ENCODE peak calls at places on chromosomes 11 and 22, in eight cellular contexts. H is substantia nigra; F is stimulated activated CD4-positive, alpha-beta T cell treated with anti-CD3 and anti-CD28 coated beads, Interleukin-12 subunit alpha, Interleukin-12 subunit beta, amount 100 ng/mL, for 24 hours; U is T-cell; Y is mammary epithelial cell; E is activated CD4-positive, CD25-positive, alpha-beta regulatory T cell; S is iPS DF 19.7; C is NCI-H2171. L is an unnamed sample.
A peak's percentile ranks its signal among the peaks of the same experiment; 100 is the strongest.

GRCh38 chr11:2137202-2138071 is 1.8 kb downstream of the IGF2 start:
- DNase-seq in H (no peak), F (no peak), U (no peak), Y (peak; percentile 20), E (no peak), S (no peak), C (no peak), L (no peak)

GRCh38 chr22:50209893-50210292 is 9.1 kb downstream of the SELENOO start:
- DNase-seq in H (no peak), F (no peak), U (peak; percentile 40), Y (peak; percentile 37), E (peak; percentile 43), S (no peak), C (peak; percentile 46), L (no peak)

GRCh38 chr11:65446446-65447277 is 24.1 kb downstream of the NEAT1 start:
- DNase-seq in H (no peak), F (no peak), U (no peak), Y (peak; percentile 50), E (no peak), S (no peak), C (no peak), L (no peak)

GRCh38 chr22:45709004-45709739 is 37.5 kb downstream of the ATXN10 start:
- DNase-seq in H (no peak), F (no peak), U (no peak), Y (peak; percentile 74), E (no peak), S (no peak), C (no peak), L (no peak)

GRCh38 chr11:73508243-73509176 is 89.4 kb downstream of the FAM168A start:
- DNase-seq in H (no peak), F (no peak), U (no peak), Y (no peak), E (no peak), S (no peak), C (no peak), L (no peak)

GRCh38 chr11:32079511-32079910 is 11.4 kb upstream of the RCN1 start:
- DNase-seq in H (no peak), F (no peak), U (no peak), Y (no peak), E (no peak), S (no peak), C (peak; percentile 65), L (no peak)

GRCh38 chr11:78380615-78381029 is 37.0 kb downstream of the GAB2 start:
- DNase-seq in H (no peak), F (no peak), U (no peak), Y (no peak), E (no peak), S (no peak), C (no peak), L (no peak)

GRCh38 chr11:71125150-71125549 is 127.2 kb downstream of the SHANK2 start:
- DNase-seq in H (no peak), F (no peak), U (no peak), Y (no peak), E (no peak), S (no peak), C (no peak), L (no peak)

GRCh38 chr11:126768702-126769101 is 231.9 kb downstream of the KIRREL3 start:
- DNase-seq in H (no peak), F (no peak), U (no peak), Y (no peak), E (no peak), S (no peak), C (no peak), L (no peak)

GRCh38 chr11:7612661-7613393 is 60.5 kb downstream of the CYB5R2 start:
- DNase-seq in H (no peak), F (no peak), U (no peak), Y (peak; percentile 69), E (no peak), S (no peak), C (no peak), L (peak; percentile 38)

GRCh38 chr11:5069272-5069671 is at the start of gene OR52E1:
- DNase-seq in H (no peak), F (no peak), U (no peak), Y (no peak), E (no peak), S (no peak), C (no peak), L (no peak)

GRCh38 chr11:68121067-68121899 is at the start of gene CHKA:
- DNase-seq in H (peak; percentile 87), F (peak; percentile 69), U (peak; percentile 59), Y (peak; percentile 86), E (peak; percentile 65), S (no peak), C (peak; percentile 88), L (peak; percentile 89)

GRCh38 chr22:38754247-38755154 is 1.3 kb downstream of the SUN2 start:
- DNase-seq in H (no peak), F (no peak), U (no peak), Y (peak; percentile 81), E (no peak), S (no peak), C (peak; percentile 52), L (no peak)

GRCh38 chr11:68136866-68137265 is 15.7 kb upstream of the CHKA start:
- DNase-seq in H (no peak), F (no peak), U (no peak), Y (no peak), E (no peak), S (no peak), C (no peak), L (no peak)

GRCh38 chr22:19134874-19135273 is 3.8 kb downstream of the TSSK2 start:
- DNase-seq in H (no peak), F (no peak), U (no peak), Y (no peak), E (no peak), S (no peak), C (no peak), L (no peak)

GRCh38 chr22:49392841-49393510 is 434.7 kb downstream of the BRD1 start:
- DNase-seq in H (no peak), F (no peak), U (no peak), Y (no peak), E (no peak), S (no peak), C (no peak), L (no peak)

GRCh38 chr11:232783-233565 is 3.2 kb downstream of the SIRT3 start:
- DNase-seq in H (no peak), F (no peak), U (no peak), Y (no peak), E (no peak), S (no peak), C (no peak), L (no peak)